ENCODE peak calls at places on chromosomes 12 and 14, in seven cellular contexts. G, Q, Y, D, E, W and P are unnamed samples.
A peak's percentile ranks its signal among the peaks of the same experiment; 100 is the strongest.

GRCh38 chr12:130281157-130281799 is 56.4 kb upstream of the PIWIL1 start:
- DNase-seq in G (peak; percentile 15), Q (peak; percentile 37), Y (no peak), D (no peak), E (no peak), W (no peak), P (no peak)

GRCh38 chr12:124273630-124274029 is 21.3 kb upstream of the RFLNA start:
- DNase-seq in G (no peak), Q (peak; percentile 77), Y (no peak), D (peak; percentile 53), E (no peak), W (peak; percentile 79), P (peak; percentile 75)

GRCh38 chr14:102949062-102949800 is 26.8 kb downstream of the AMN start:
- DNase-seq in G (peak; percentile 48), Q (peak; percentile 35), Y (no peak), D (peak; percentile 9), E (no peak), W (no peak), P (peak; percentile 86)

GRCh38 chr12:69904761-69905160 is 79.7 kb downstream of the MYRFL start:
- DNase-seq in G (no peak), Q (no peak), Y (no peak), D (no peak), E (no peak), W (no peak), P (no peak)

GRCh38 chr14:97978336-97978735 is 1181.2 kb downstream of the VRK1 start:
- DNase-seq in G (peak; percentile 78), Q (peak; percentile 42), Y (peak; percentile 67), D (peak; percentile 68), E (peak; percentile 85), W (peak; percentile 6), P (no peak)

GRCh38 chr12:50572275-50572674 is 67.5 kb downstream of the DIP2B start:
- DNase-seq in G (no peak), Q (peak; percentile 61), Y (peak; percentile 44), D (peak; percentile 58), E (no peak), W (no peak), P (no peak)

GRCh38 chr14:63542231-63542999 is 762 bp downstream of the PPP2R5E start:
- DNase-seq in G (peak; percentile 36), Q (no peak), Y (peak; percentile 20), D (peak; percentile 15), E (peak; percentile 31), W (no peak), P (no peak)

GRCh38 chr14:21525571-21525970 is 575 bp downstream of the SALL2 start:
- DNase-seq in G (no peak), Q (no peak), Y (no peak), D (no peak), E (no peak), W (no peak), P (no peak)

GRCh38 chr12:130860311-130860710 is 11.6 kb upstream of the RAN start:
- DNase-seq in G (no peak), Q (no peak), Y (no peak), D (no peak), E (no peak), W (no peak), P (no peak)

GRCh38 chr12:67427336-67427735 is 158.2 kb downstream of the CAND1 start:
- DNase-seq in G (no peak), Q (no peak), Y (no peak), D (no peak), E (no peak), W (no peak), P (no peak)

GRCh38 chr12:121334513-121335343 is 17.5 kb downstream of the ANAPC5 start:
- DNase-seq in G (no peak), Q (peak; percentile 85), Y (no peak), D (peak; percentile 83), E (no peak), W (peak; percentile 46), P (peak; percentile 55)

GRCh38 chr14:97719931-97720330 is 922.7 kb downstream of the VRK1 start:
- DNase-seq in G (no peak), Q (no peak), Y (no peak), D (no peak), E (no peak), W (no peak), P (no peak)

GRCh38 chr12:54744590-54744989 is 96.4 kb upstream of the DCD start:
- DNase-seq in G (no peak), Q (no peak), Y (no peak), D (no peak), E (no peak), W (no peak), P (no peak)
- H3K4me3 ChIP-seq in G (no peak overlapping the region), Q (no peak overlapping the region), Y (no peak overlapping the region), D (no peak overlapping the region), E (no peak overlapping the region), W (no peak overlapping the region), P (no peak overlapping the region)

DNA sequence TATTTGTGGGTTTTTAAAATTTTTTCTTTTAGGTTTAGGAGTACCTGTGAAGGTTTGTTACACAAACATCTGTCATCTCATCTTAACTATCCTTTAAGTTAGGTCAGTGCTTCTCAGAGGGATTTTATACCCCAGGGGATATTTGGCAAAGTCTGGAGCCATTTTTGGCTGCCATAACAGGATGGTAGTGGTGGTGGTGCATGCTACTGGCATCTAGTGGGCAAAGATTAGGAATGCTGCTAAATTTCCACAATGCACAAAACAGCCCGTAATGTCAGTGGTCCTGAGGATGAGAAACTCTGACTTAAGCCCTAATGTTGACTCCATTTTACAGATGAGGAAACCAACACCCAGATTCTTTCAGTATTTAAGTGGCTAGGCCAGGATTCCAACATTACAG is 85.2 kb upstream of the MYF6 start:
- DNase-seq in G (no peak), Q (peak; percentile 23), Y (no peak), D (peak; percentile 42), E (no peak), W (no peak), P (no peak)
- TF ChIP-seq CTCF in G (no peak), Q (peak; percentile 26), Y (no peak), D (peak; percentile 66), E (peak; percentile 11), W (peak; percentile 56), P (peak; percentile 24)

DNA sequence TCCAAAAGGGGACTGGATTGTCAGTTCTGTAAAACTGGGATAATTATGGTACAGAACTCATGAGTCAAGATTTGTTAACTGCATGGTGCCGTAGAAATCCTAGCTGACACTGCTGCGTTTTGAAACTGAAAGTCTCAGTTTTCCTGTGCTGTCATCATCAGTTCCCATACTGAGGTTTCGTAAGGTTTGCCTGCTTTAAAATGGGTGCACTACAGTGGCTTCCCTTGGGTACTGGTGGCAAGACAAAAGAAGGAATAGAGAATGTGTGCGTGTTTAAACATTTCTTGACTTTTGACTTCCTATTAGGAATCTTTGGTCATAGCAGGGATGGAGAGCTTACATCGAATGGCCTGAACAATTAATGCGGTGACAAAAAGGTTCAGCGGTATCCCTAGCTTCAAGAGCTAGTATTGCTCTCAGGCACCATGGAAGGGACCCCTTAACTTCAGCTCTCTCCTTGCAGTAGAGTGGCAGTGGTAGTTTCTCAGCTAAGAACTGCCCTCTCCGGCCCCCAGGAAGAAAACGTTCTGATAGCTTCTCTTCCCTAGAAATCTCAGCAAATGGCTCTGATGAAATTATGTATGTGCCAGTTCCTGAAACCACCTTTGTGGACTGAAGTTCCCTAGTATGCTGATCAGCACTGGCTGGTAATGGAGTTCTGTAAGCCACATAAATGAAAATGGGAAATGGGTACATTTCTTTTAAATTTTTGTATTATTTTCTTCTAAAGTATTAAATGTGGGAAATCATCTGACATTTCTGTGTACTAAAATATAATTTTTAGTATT is 28.9 kb downstream of the ANO6 start:
- DNase-seq in G (no peak), Q (no peak), Y (no peak), D (no peak), E (no peak), W (no peak), P (no peak)
- H3K4me3 ChIP-seq in G (no peak overlapping the region), Q (no peak overlapping the region), Y (peak overlapping the region; percentile 12), D (no peak overlapping the region), E (no peak overlapping the region), W (no peak overlapping the region), P (no peak overlapping the region)

GRCh38 chr12:41190360-41190759 is 2.2 kb downstream of the PDZRN4 start:
- DNase-seq in G (no peak), Q (peak; percentile 44), Y (no peak), D (peak; percentile 44), E (peak; percentile 30), W (no peak), P (no peak)
- TF ChIP-seq CTCF in G (peak; percentile 27), Q (peak; percentile 54), Y (no peak), D (peak; percentile 59), E (peak; percentile 56), W (peak; percentile 60), P (peak; percentile 23)

DNA sequence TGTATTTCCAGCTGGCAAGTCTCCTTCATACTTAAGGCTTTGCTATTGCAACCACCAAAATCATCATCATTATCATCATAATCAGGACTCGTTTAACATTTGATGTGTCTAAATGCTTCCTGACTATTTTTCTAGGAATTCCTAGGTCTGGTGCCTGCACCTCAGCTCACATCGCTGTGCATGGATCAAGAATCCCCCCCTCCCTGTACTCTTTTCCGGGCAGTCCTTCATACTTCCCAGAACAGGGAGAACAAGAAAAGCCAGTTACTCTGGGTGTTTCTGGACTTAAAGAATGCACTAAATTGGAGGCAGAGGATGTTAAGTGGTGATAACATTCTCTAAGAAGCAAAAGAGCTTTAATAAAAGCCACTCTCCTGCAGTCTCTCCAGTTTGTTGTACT is 9.4 kb downstream of the ERP27 start:
- DNase-seq in G (no peak), Q (no peak), Y (peak; percentile 49), D (peak; percentile 89), E (no peak), W (peak; percentile 28), P (no peak)
- H3K4me3 ChIP-seq in G (no peak overlapping the region), Q (no peak overlapping the region), Y (peak overlapping the region; percentile 26), D (peak overlapping the region; percentile 42), E (no peak overlapping the region), W (no peak overlapping the region), P (no peak overlapping the region)

DNA sequence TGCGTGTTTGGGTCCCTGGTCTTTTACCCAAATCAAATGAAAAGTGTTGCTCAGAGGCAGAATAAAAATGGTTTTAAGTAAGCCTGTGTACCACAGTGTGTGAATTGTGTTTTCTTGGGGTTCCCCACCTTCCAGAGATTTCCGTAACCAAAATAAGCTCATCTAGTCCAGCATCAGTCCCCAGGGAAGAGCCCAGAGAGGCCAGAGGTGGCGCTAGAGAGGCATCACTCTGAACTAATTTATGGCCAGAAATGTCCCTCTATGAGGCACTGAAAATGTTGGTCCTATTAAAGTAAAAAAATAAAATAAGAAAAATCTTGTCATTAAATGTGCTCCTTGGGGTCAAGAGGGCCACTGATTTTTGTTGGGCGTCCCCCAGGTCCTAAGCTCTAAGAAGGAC is 24.9 kb upstream of the PRKAB1 start:
- DNase-seq in G (no peak), Q (no peak), Y (no peak), D (no peak), E (no peak), W (no peak), P (no peak)
- TF ChIP-seq CTCF in G (no peak), Q (no peak), Y (no peak), D (peak; percentile 65), E (no peak), W (peak; percentile 77), P (peak; percentile 45)